ENCODE peak calls at places on chromosome 2, in nine cellular contexts. I is CD4-positive, alpha-beta memory T cell; K is stimulated activated CD4-positive, alpha-beta T cell treated with anti-CD3 and anti-CD28 coated beads, Interleukin-4, amount 100 ng/mL, for 24 hours; E is CD4-positive, alpha-beta T cell; S is coronary artery; R is frontal cortex; W is cardiac muscle cell; H is GM13976; V is sciatic nerve. Q is an unnamed sample.

GRCh38 chr2:30293303-30293912 is 62.1 kb downstream of the LBH start:
- DNase-seq in I (no peak), K (no peak), E (no peak), S (no peak), R (no peak), W (peak; percentile 28), H (no peak), V (no peak), Q (no peak)

GRCh38 chr2:24580561-24580960 is 89.5 kb downstream of the NCOA1 start:
- DNase-seq in I (no peak), K (no peak), E (no peak), S (no peak), R (no peak), W (no peak), H (no peak), V (no peak), Q (no peak)

GRCh38 chr2:213411582-213412289 is 127.5 kb downstream of the SPAG16 start:
- DNase-seq in I (no peak), K (no peak), E (no peak), S (no peak), R (no peak), W (no peak), H (no peak), V (no peak), Q (no peak)

GRCh38 chr2:73203055-73203681 is 794 bp downstream of the NOTO start:
- DNase-seq in I (no peak), K (no peak), E (no peak), S (no peak), R (no peak), W (peak; percentile 23), H (no peak), V (no peak), Q (no peak)

GRCh38 chr2:238912916-238913875 is 65.3 kb downstream of the TWIST2 start:
- DNase-seq in I (no peak), K (no peak), E (no peak), S (peak; percentile 62), R (no peak), W (no peak), H (no peak), V (no peak), Q (peak; percentile 72)

GRCh38 chr2:29010946-29011649 is 30.0 kb downstream of the TOGARAM2 start:
- DNase-seq in I (peak; percentile 80), K (peak; percentile 28), E (peak; percentile 36), S (no peak), R (no peak), W (peak; percentile 92), H (no peak), V (no peak), Q (no peak)

GRCh38 chr2:73870084-73870483 is 22.7 kb upstream of the ACTG2 start:
- DNase-seq in I (no peak), K (no peak), E (no peak), S (peak; percentile 79), R (peak; percentile 5), W (peak; percentile 95), H (no peak), V (peak; percentile 73), Q (no peak)

GRCh38 chr2:88190808-88191721 is 20.9 kb downstream of the THNSL2 start:
- DNase-seq in I (no peak), K (no peak), E (no peak), S (no peak), R (no peak), W (peak; percentile 53), H (peak; percentile 73), V (no peak), Q (peak; percentile 18)

Q was measured in posterior cingulate gyrus.